ENCODE peak calls at places on chromosomes 5 and 9, in eight cellular contexts. J, D, Y, N, I, V, R and S are unnamed samples. For H3K4me1 and H3K9me3, the result is how much of the 10 kb centered on the place peaks cover.

GRCh38 chr9:101387871-101388506 is 3.2 kb upstream of the BAAT start:
- DNase-seq in N (no peak), Y (peak), J (peak), D (no peak), R (no peak), V (no peak), I (peak), S (no peak)

GRCh38 chr5:155746340-155747038 is 580.5 kb upstream of the SGCD start:
- DNase-seq in V (no peak), Y (no peak), R (no peak), I (no peak), D (no peak), J (no peak), N (no peak), S (no peak)

GRCh38 chr5:132065351-132065937 is 5.0 kb downstream of the IL3 start:
- DNase-seq in R (no peak), Y (peak), I (peak), D (no peak), N (no peak), V (peak), J (peak), S (peak)

GRCh38 chr5:65925094-65925600 is 1.2 kb upstream of the ERBIN start:
- DNase-seq in N (peak), D (peak), I (no peak), R (no peak), V (peak), Y (peak), J (peak), S (peak)

GRCh38 chr5:78293856-78294249 is 645 bp downstream of the AP3B1 start:
- DNase-seq in N (no peak), R (no peak), J (peak), I (no peak), V (no peak), Y (peak), D (no peak), S (no peak)

GRCh38 chr5:137672001-137672400 is 63.9 kb downstream of the KLHL3 start:
- DNase-seq in I (no peak), R (no peak), N (no peak), D (no peak), V (no peak), Y (no peak), J (no peak), S (no peak)

GRCh38 chr5:38420246-38420645 is 136.2 kb downstream of the LIFR start:
- DNase-seq in N (no peak), J (peak), R (no peak), I (no peak), V (no peak), D (no peak), Y (no peak), S (no peak)

GRCh38 chr5:31121224-31121623 is 72.3 kb upstream of the CDH6 start:
- DNase-seq in N (no peak), Y (no peak), V (no peak), D (no peak), R (no peak), J (no peak), I (no peak), S (no peak)

GRCh38 chr9:96186601-96187011 is 115.4 kb downstream of the HSD17B3 start:
- DNase-seq in I (no peak), D (no peak), J (no peak), Y (peak), R (peak), N (no peak), V (no peak), S (peak)

DNA sequence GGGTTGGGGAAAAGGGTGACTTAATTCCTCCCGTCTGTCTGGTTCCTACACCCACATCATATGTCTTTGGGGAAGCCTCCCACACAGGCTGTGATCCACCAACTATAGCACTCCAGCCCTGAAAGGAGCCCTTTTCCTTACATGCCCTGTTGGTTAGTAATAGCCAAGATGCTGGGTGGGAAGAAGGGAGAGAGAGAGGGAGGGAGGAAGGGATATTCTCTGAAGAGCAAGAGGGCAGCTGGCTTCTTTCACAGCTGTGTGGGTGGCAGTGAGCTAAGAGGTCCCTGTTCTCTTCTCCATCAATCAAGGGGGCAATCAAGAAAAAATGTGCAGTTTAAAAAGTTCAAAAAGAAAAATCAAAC is 21.6 kb downstream of the HBEGF start:
- DNase-seq in J (peak), D (no peak), V (no peak), R (no peak), Y (peak), I (no peak), N (no peak), S (peak)
- H3K4me1 ChIP-seq in J (under half), D (under half), V (under half), R (under half), Y (under half), I (under half), N (under half), S (under half)

GRCh38 chr5:150905312-150905683 is 518 bp upstream of the ZNF300 start:
- DNase-seq in V (no peak), R (no peak), N (no peak), Y (no peak), J (no peak), I (no peak), D (no peak), S (no peak)
- H3K9me3 ChIP-seq in V (under half), R (under half), N (under half), Y (under half), J (under half), I (half or more), D (under half), S (under half)

DNA sequence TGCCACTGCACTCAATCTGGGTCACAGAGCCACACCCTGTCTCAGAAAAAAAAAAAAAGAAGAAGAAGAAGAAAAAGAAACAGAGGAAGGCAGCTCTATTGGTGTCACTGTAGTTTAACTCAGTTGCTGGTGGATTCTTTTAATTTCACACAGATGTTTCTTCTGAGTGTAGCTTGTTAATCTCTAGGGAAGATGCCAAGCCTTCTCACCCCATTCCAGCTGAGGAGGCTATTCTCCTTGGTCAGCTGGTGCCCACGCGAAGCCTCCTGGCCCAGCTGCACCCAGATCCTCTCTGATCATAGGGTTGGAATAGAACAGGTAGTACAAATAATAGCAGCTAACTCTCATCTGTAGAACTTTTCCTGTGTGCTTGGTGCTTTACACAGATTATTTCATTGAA is 113.8 kb upstream of the SPRY4 start:
- DNase-seq in N (no peak), J (peak), I (no peak), R (no peak), V (no peak), D (no peak), Y (no peak), S (no peak)
- H3K4me1 ChIP-seq in N (under half), J (under half), I (under half), R (under half), V (under half), D (under half), Y (under half), S (under half)

DNA sequence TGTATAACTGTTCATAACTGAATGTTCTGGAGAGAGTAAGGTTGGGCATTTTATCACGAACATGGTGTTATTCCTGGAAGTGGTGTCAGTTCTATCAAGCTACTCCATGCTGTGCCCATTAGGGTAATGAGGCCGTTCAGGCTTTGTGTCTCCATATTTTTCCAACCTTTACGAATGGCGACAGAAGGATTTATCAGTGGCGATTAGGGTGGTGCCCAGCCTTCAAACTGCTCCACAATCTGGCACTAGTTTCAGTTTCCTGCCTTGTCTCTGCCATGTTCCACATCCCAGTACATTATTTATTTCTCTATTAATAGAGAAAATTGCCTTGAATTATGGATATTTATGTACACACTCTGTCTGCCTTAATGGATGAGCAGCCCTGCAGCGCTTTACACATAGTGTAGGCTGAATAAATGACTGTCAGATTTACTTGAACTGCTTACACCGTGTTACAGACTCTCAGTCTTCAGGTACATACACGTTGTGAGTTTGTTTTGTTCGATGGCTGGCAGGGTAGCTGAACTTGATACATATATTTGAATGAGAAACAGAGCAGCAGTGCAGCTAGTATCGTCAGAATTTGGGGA is 23.8 kb upstream of the TMC1 start:
- DNase-seq in V (no peak), N (no peak), I (no peak), R (no peak), D (no peak), J (no peak), Y (no peak), S (no peak)
- H3K9me3 ChIP-seq in V (under half), N (under half), I (under half), R (under half), D (under half), J (under half), Y (under half), S (under half)

GRCh38 chr5:170278611-170279500 is 18.7 kb downstream of the LCP2 start:
- DNase-seq in R (no peak), Y (no peak), J (no peak), N (no peak), D (no peak), V (peak), I (no peak), S (no peak)
- H3K4me1 ChIP-seq in R (under half), Y (under half), J (under half), N (under half), D (under half), V (half or more), I (under half), S (under half)

GRCh38 chr5:140780512-140780911 is 5.4 kb upstream of the PCDHA1 start:
- DNase-seq in R (no peak), N (no peak), D (no peak), Y (no peak), V (no peak), J (no peak), I (no peak), S (no peak)
- H3K9me3 ChIP-seq in R (under half), N (under half), D (under half), Y (under half), V (under half), J (under half), I (under half), S (under half)

DNA sequence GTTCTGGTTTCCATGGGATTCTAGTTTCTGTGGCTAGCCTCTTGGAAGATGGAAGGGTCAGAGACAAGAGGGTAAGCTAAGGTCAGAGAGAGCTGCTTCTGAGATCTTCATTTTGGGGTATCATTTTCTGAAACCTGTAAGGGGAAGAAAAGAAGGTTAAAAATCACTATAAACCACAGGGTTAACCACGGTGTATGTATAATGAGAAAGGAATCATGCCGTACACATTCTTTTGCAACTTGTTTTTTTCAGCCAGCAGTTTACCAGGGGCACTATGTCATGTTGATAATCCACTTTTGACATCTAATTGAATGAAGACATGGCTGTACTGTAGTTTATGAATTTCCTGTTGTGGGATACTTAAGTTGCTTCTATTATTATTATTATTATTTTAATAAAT is 164.4 kb downstream of the FOCAD start:
- DNase-seq in Y (peak), J (peak), V (no peak), N (no peak), D (no peak), I (no peak), R (no peak), S (no peak)
- H3K4me1 ChIP-seq in Y (under half), J (under half), V (under half), N (under half), D (under half), I (under half), R (under half), S (under half)

GRCh38 chr9:4801156-4801555 is 8.4 kb downstream of the RCL1 start:
- DNase-seq in V (no peak), J (no peak), I (no peak), Y (no peak), N (no peak), R (no peak), D (no peak), S (peak)
- H3K9me3 ChIP-seq in V (under half), J (under half), I (under half), Y (under half), N (under half), R (under half), D (under half), S (under half)

GRCh38 chr9:35114113-35114847 is 1.4 kb downstream of the ATOSB start:
- DNase-seq in N (peak), Y (peak), J (peak), R (peak), D (peak), I (peak), V (peak), S (peak)
- H3K4me1 ChIP-seq in N (half or more), Y (half or more), J (under half), R (under half), D (half or more), I (under half), V (under half), S (under half)